ENCODE peak calls at places on chromosomes 7 and 10, in nine cellular contexts. O is mucosa of descending colon; E is CD4-positive, alpha-beta T cell; G is spleen; H is cardiac fibroblast; P is pancreas; L is psoas muscle; Z is IMR-90; S is stomach. M is an unnamed sample.

GRCh38 chr7:25382869-25383268 is 154.6 kb upstream of the NPVF start:
- DNase-seq in O (no peak), E (no peak), G (no peak), H (no peak), P (no peak), L (no peak), Z (no peak), S (peak; percentile 58), M (no peak)

GRCh38 chr7:158093156-158093796 is 494.3 kb downstream of the PTPRN2 start:
- DNase-seq in O (no peak), E (no peak), G (peak; percentile 57), H (no peak), P (no peak), L (no peak), Z (no peak), S (peak; percentile 2), M (no peak)

GRCh38 chr10:96921655-96922054 is 89.6 kb downstream of the LCOR start:
- DNase-seq in O (no peak), E (no peak), G (no peak), H (no peak), P (no peak), L (no peak), Z (no peak), S (no peak), M (no peak)

GRCh38 chr7:72254455-72254854 is 157.7 kb downstream of the CALN1 start:
- DNase-seq in O (no peak), E (no peak), G (no peak), H (no peak), P (no peak), L (no peak), Z (no peak), S (no peak), M (no peak)

GRCh38 chr10:31479752-31480151 is 160.7 kb downstream of the ZEB1 start:
- DNase-seq in O (no peak), E (no peak), G (no peak), H (no peak), P (no peak), L (no peak), Z (peak; percentile 6), S (no peak), M (no peak)

GRCh38 chr10:114332808-114333207 is 71.5 kb downstream of the AFAP1L2 start:
- DNase-seq in O (no peak), E (no peak), G (peak; percentile 23), H (no peak), P (no peak), L (no peak), Z (no peak), S (no peak), M (no peak)

GRCh38 chr10:112374724-112375541 is 1.0 kb downstream of the ACSL5 start:
- DNase-seq in O (peak; percentile 26), E (no peak), G (peak; percentile 80), H (no peak), P (no peak), L (no peak), Z (no peak), S (no peak), M (no peak)

GRCh38 chr10:15169555-15170407 is 1.3 kb upstream of the NMT2 start:
- DNase-seq in O (peak; percentile 40), E (peak; percentile 49), G (no peak), H (no peak), P (no peak), L (no peak), Z (no peak), S (no peak), M (no peak)

GRCh38 chr10:11678074-11678793 is 63.9 kb upstream of the ECHDC3 start:
- DNase-seq in O (peak; percentile 59), E (no peak), G (peak; percentile 82), H (peak; percentile 79), P (no peak), L (no peak), Z (no peak), S (peak; percentile 36), M (peak; percentile 29)

GRCh38 chr10:49037187-49037586 is 78.1 kb downstream of the VSTM4 start:
- DNase-seq in O (no peak), E (no peak), G (no peak), H (peak; percentile 8), P (no peak), L (no peak), Z (peak; percentile 56), S (no peak), M (peak; percentile 87)

GRCh38 chr7:157368955-157369354 is 32.2 kb downstream of the DNAJB6 start:
- DNase-seq in O (no peak), E (no peak), G (no peak), H (no peak), P (no peak), L (no peak), Z (no peak), S (no peak), M (no peak)

GRCh38 chr10:30784896-30785605 is 155.5 kb upstream of the LYZL2 start:
- DNase-seq in O (peak; percentile 57), E (peak; percentile 26), G (peak; percentile 88), H (peak; percentile 64), P (peak; percentile 74), L (peak; percentile 82), Z (peak; percentile 69), S (peak; percentile 68), M (no peak)

GRCh38 chr10:13528875-13529713 is at the start of gene BEND7:
- DNase-seq in O (peak; percentile 43), E (no peak), G (no peak), H (no peak), P (peak; percentile 85), L (peak; percentile 59), Z (peak; percentile 16), S (peak; percentile 60), M (no peak)

GRCh38 chr7:34087892-34088891 is 182.9 kb downstream of the BMPER start:
- DNase-seq in O (peak; percentile 46), E (no peak), G (no peak), H (peak; percentile 73), P (no peak), L (peak; percentile 19), Z (peak; percentile 40), S (peak; percentile 46), M (no peak)

GRCh38 chr7:91962419-91962818 is 21.8 kb downstream of the AKAP9 start:
- DNase-seq in O (no peak), E (no peak), G (no peak), H (no peak), P (no peak), L (no peak), Z (no peak), S (no peak), M (no peak)

DNA sequence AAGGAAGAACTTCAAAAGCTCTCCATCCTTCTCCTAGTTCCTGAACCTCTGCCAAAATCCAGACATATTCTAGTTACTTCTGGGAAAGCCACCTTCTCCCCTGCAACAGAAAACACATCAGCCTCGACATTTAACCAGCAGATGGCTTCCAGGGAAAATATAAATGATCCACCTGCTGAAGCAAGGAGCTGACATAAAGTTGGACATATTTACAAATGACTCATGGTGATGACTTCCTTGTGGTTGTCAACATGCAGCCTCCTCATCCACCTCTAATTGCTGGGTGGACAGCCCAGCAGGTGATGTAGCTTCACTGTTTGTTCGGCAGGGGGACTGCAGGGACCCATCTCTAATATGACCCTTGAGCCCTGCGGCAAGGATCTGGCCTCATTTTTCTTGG is 266.0 kb downstream of the C7orf25 start:
- DNase-seq in O (no peak), E (no peak), G (no peak), H (peak; percentile 41), P (no peak), L (no peak), Z (no peak), S (no peak), M (no peak)
- TF ChIP-seq CTCF in O (no peak), E (no peak), G (no peak), H (no peak), P (no peak), L (no peak), Z (no peak), S (no peak), M (no peak)

GRCh38 chr7:41730668-41731067 is 27.8 kb upstream of the INHBA start:
- DNase-seq in O (no peak), E (no peak), G (no peak), H (no peak), P (no peak), L (no peak), Z (peak; percentile 11), S (no peak), M (no peak)

GRCh38 chr7:41733063-41733398 is 30.1 kb upstream of the INHBA start:
- DNase-seq in O (no peak), E (no peak), G (no peak), H (peak; percentile 32), P (no peak), L (no peak), Z (peak; percentile 47), S (no peak), M (no peak)

GRCh38 chr7:41731486-41732278 is 28.8 kb upstream of the INHBA start:
- DNase-seq in O (peak; percentile 13), E (no peak), G (no peak), H (no peak), P (no peak), L (no peak), Z (no peak), S (no peak), M (no peak)

DNA sequence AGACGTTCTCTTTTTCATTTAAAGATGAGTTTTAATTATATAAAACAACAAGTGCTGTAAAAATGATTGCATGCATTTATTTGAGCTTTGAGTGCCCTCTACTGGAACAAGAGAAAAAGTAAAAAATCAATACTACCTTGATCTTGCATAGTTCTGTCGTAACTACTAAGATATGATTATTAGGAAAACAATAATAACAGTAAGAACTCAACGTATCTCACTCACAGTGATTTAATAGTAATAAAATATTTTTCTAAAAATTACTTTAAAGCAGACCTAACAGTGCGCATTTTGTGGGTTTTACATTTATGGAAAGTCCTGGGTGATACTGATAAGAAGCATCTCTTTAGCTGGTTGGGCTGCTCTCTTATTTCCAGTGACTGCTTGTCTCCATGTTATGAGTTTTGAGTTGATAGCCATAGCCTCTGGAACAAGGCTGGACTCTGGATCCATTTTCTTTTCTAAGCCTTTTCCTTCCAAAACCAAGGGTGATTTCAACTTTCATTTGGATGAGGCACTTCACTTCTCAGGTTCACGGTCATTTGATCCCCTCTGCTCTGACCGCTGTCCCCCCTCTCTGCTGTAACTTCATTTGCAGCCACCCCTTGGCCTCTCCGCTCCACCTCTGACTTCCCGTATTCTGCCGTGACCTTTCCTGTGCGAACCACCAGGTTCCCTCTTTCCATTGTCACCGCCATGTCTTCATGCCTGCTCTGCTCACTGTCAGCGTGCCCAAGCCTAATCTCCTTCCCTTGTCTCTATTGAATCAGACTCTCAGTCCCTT is 29.6 kb upstream of the INHBA start:
- DNase-seq in O (no peak), E (no peak), G (peak; percentile 75), H (peak; percentile 50), P (no peak), L (no peak), Z (peak; percentile 33), S (no peak), M (no peak)
- TF ChIP-seq CTCF in O (no peak), E (no peak), G (no peak), H (peak; percentile 35), P (peak; percentile 24), L (peak; percentile 28), Z (peak; percentile 54), S (no peak), M (peak; percentile 40)

GRCh38 chr7:37162106-37162505 is 286.6 kb downstream of the ELMO1 start:
- DNase-seq in O (no peak), E (no peak), G (no peak), H (no peak), P (no peak), L (no peak), Z (no peak), S (no peak), M (no peak)

GRCh38 chr7:37160656-37161055 is 288.0 kb downstream of the ELMO1 start:
- DNase-seq in O (no peak), E (no peak), G (no peak), H (no peak), P (no peak), L (no peak), Z (no peak), S (no peak), M (no peak)
- TF ChIP-seq CTCF in O (no peak), E (no peak), G (no peak), H (no peak), P (no peak), L (no peak), Z (no peak), S (no peak), M (no peak)

GRCh38 chr7:41693150-41693997 is 9.5 kb downstream of the INHBA start:
- DNase-seq in O (no peak), E (no peak), G (no peak), H (peak; percentile 71), P (no peak), L (no peak), Z (peak; percentile 64), S (no peak), M (no peak)
- TF ChIP-seq CTCF in O (no peak), E (no peak), G (no peak), H (peak; percentile 61), P (no peak), L (peak; percentile 11), Z (peak; percentile 44), S (no peak), M (peak; percentile 35)

M was measured in AG09319.